ENCODE peak calls at places on chromosomes 16 and 17, in eight cellular contexts. One of them, this sample, is unnamed.

GRCh38 chr17:42337442-42337841 is 49.1 kb downstream of the STAT5A start:
- DNase-seq in GM12878: peak; percentile 94
- DNase-seq in aorta: no peak
- DNase-seq in neural progenitor cell: no peak
- DNase-seq in tibial artery: no peak
- DNase-seq in HepG2: no peak
- DNase-seq in GM23248: peak; percentile 98
- DNase-seq in H7: no peak
- DNase-seq in this sample: no peak

GRCh38 chr16:11133344-11133921 is 122.6 kb downstream of the SOCS1 start:
- DNase-seq in GM12878: no peak
- DNase-seq in aorta: peak; percentile 90
- DNase-seq in neural progenitor cell: no peak
- DNase-seq in tibial artery: peak; percentile 82
- DNase-seq in HepG2: peak; percentile 79
- DNase-seq in GM23248: peak; percentile 99
- DNase-seq in H7: no peak
- DNase-seq in this sample: peak; percentile 92

GRCh38 chr16:48576927-48577326 is 33.1 kb downstream of the N4BP1 start:
- DNase-seq in GM12878: no peak
- DNase-seq in aorta: no peak
- DNase-seq in neural progenitor cell: no peak
- DNase-seq in tibial artery: no peak
- DNase-seq in HepG2: peak; percentile 48
- DNase-seq in GM23248: peak; percentile 50
- DNase-seq in H7: no peak
- DNase-seq in this sample: no peak

GRCh38 chr17:44451016-44451415 is 52.2 kb downstream of the GPATCH8 start:
- DNase-seq in GM12878: no peak
- DNase-seq in aorta: no peak
- DNase-seq in neural progenitor cell: no peak
- DNase-seq in tibial artery: no peak
- DNase-seq in HepG2: no peak
- DNase-seq in GM23248: no peak
- DNase-seq in H7: no peak
- DNase-seq in this sample: no peak

GRCh38 chr17:2071024-2071385 is 16.1 kb downstream of the HIC1 start:
- DNase-seq in GM12878: no peak
- DNase-seq in aorta: peak; percentile 36
- DNase-seq in neural progenitor cell: no peak
- DNase-seq in tibial artery: no peak
- DNase-seq in HepG2: no peak
- DNase-seq in GM23248: no peak
- DNase-seq in H7: no peak
- DNase-seq in this sample: no peak

GRCh38 chr16:80968386-80969113 is 38.1 kb downstream of the CMC2 start:
- DNase-seq in GM12878: no peak
- DNase-seq in aorta: no peak
- DNase-seq in neural progenitor cell: no peak
- DNase-seq in tibial artery: no peak
- DNase-seq in HepG2: no peak
- DNase-seq in GM23248: peak; percentile 68
- DNase-seq in H7: no peak
- DNase-seq in this sample: no peak

GRCh38 chr17:5184284-5184683 is 7.4 kb downstream of the ZNF594 start:
- DNase-seq in GM12878: no peak
- DNase-seq in aorta: no peak
- DNase-seq in neural progenitor cell: no peak
- DNase-seq in tibial artery: no peak
- DNase-seq in HepG2: no peak
- DNase-seq in GM23248: no peak
- DNase-seq in H7: no peak
- DNase-seq in this sample: no peak

GRCh38 chr17:50087246-50087911 is 7.8 kb upstream of the PDK2 start:
- DNase-seq in GM12878: no peak
- DNase-seq in aorta: peak; percentile 89
- DNase-seq in neural progenitor cell: peak; percentile 79
- DNase-seq in tibial artery: peak; percentile 62
- DNase-seq in HepG2: peak; percentile 66
- DNase-seq in GM23248: peak; percentile 79
- DNase-seq in H7: peak; percentile 94
- DNase-seq in this sample: peak; percentile 74

GRCh38 chr16:12097523-12098428 is 121.2 kb downstream of the SNX29 start:
- DNase-seq in GM12878: no peak
- DNase-seq in aorta: peak; percentile 64
- DNase-seq in neural progenitor cell: peak; percentile 45
- DNase-seq in tibial artery: no peak
- DNase-seq in HepG2: peak; percentile 98
- DNase-seq in GM23248: peak; percentile 34
- DNase-seq in H7: no peak
- DNase-seq in this sample: peak; percentile 42

GRCh38 chr17:70169707-70170597 is 620 bp downstream of the KCNJ2 start:
- DNase-seq in GM12878: no peak
- DNase-seq in aorta: no peak
- DNase-seq in neural progenitor cell: no peak
- DNase-seq in tibial artery: no peak
- DNase-seq in HepG2: no peak
- DNase-seq in GM23248: peak; percentile 63
- DNase-seq in H7: no peak
- DNase-seq in this sample: no peak

GRCh38 chr16:65950211-65950610 is 416.3 kb upstream of the CDH5 start:
- DNase-seq in GM12878: no peak
- DNase-seq in aorta: no peak
- DNase-seq in neural progenitor cell: no peak
- DNase-seq in tibial artery: no peak
- DNase-seq in HepG2: no peak
- DNase-seq in GM23248: peak; percentile 12
- DNase-seq in H7: no peak
- DNase-seq in this sample: peak; percentile 30

DNA sequence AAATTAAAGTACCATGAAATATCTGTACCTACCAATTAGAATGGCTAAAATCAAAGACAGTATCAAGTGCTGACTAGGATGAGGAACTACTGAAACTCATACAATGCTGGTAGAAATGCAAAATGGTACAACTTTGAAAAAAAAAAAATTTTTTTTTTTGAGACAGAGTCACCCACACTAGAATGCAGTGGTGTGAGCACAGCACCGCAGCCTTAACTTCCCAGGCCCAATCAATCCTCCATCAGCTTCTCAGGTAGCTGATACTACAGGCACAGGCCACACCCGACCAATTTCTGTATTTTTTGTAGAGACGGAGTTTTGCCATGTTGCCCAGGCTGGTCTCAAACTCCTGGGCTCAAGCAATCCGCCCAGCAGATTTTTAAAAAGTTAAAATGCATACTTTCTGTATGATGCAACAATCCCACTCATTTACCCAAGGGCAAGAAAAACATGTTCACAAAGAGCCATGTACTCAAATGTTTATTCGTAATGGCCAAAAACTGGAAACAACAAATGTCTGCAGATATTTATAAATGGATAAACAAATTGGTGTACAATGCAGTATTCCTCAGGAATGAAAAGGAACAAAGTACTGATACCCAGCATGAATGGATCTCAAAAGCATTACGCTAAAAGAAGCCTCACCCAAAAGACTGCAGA is 8.7 kb downstream of the SMURF2 start:
- DNase-seq in GM12878: no peak
- DNase-seq in aorta: no peak
- DNase-seq in neural progenitor cell: no peak
- DNase-seq in tibial artery: no peak
- DNase-seq in HepG2: no peak
- DNase-seq in GM23248: peak; percentile 67
- DNase-seq in H7: no peak
- DNase-seq in this sample: no peak
- H3K4me3 ChIP-seq in GM12878: no peak overlapping the region
- H3K4me3 ChIP-seq in aorta: no peak overlapping the region
- H3K4me3 ChIP-seq in neural progenitor cell: no peak overlapping the region
- H3K4me3 ChIP-seq in tibial artery: no peak overlapping the region
- H3K4me3 ChIP-seq in HepG2: no peak overlapping the region
- H3K4me3 ChIP-seq in GM23248: peak overlapping the region; percentile 63
- H3K4me3 ChIP-seq in H7: no peak overlapping the region
- H3K4me3 ChIP-seq in this sample: no peak overlapping the region

DNA sequence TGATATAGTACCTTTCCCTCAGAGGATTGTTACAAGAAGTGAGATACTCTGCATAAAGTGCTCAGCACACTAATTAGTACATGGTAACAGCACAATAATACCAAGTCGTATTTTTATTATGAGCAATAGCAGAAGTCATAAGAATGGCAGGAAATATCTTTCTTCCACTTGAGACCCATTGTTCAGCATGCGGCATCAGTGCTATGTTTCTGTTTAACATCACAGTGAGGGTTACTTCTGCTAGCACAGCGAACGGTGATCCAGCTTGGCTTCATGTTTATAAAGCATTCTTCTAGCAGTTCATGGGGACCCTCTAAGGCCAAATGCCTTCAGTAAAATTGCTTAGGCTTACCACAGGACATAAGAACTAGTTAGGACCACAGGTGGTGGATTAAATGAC is 83.1 kb downstream of the MYO1D start:
- DNase-seq in GM12878: no peak
- DNase-seq in aorta: no peak
- DNase-seq in neural progenitor cell: no peak
- DNase-seq in tibial artery: no peak
- DNase-seq in HepG2: no peak
- DNase-seq in GM23248: no peak
- DNase-seq in H7: no peak
- DNase-seq in this sample: no peak
- H3K36me3 ChIP-seq in GM12878: no peaks in the 10 kb centered on the region
- H3K36me3 ChIP-seq in aorta: no peaks in the 10 kb centered on the region
- H3K36me3 ChIP-seq in neural progenitor cell: no peaks in the 10 kb centered on the region
- H3K36me3 ChIP-seq in tibial artery: no peaks in the 10 kb centered on the region
- H3K36me3 ChIP-seq in HepG2: no peaks in the 10 kb centered on the region
- H3K36me3 ChIP-seq in GM23248: no peaks in the 10 kb centered on the region
- H3K36me3 ChIP-seq in H7: no peaks in the 10 kb centered on the region
- H3K36me3 ChIP-seq in this sample: no peaks in the 10 kb centered on the region

DNA sequence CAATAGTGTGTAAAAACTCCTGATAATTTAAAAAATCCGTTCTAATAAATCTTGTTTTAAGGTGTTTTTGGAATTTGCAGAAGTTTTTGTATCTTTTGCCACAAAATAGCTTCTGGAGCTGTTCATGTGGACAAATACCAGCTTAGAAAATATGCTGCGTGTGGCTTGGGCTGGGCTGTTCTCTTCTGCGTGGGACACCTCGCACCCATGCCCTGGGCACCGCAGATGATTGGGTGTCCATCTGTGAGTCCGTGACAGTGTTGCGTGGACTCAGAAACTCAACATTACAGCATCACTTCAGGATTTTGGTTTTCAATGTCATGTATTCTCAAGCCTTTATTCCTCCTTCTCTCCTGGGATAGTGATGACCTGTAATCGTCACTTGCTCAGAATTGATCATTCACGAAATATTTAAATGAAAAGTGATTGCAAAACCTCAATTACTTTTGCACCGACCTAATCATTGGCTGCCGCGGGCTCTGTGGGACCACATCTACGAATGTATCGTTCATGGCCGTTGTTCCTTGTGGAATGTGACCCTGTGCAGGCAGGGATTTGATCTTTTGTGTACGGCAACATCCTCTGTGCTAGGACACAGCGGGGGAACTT is 210.3 kb upstream of the FOXF1 start:
- DNase-seq in GM12878: no peak
- DNase-seq in aorta: no peak
- DNase-seq in neural progenitor cell: peak; percentile 12
- DNase-seq in tibial artery: no peak
- DNase-seq in HepG2: no peak
- DNase-seq in GM23248: no peak
- DNase-seq in H7: no peak
- DNase-seq in this sample: no peak
- H3K27me3 ChIP-seq in GM12878: peaks cover 13% of the 10 kb centered on the region
- H3K27me3 ChIP-seq in aorta: no peaks in the 10 kb centered on the region
- H3K27me3 ChIP-seq in neural progenitor cell: peaks cover 45% of the 10 kb centered on the region
- H3K27me3 ChIP-seq in tibial artery: no peaks in the 10 kb centered on the region
- H3K27me3 ChIP-seq in HepG2: peaks cover 86% of the 10 kb centered on the region
- H3K27me3 ChIP-seq in GM23248: peaks cover 59% of the 10 kb centered on the region
- H3K27me3 ChIP-seq in H7: peaks cover 5% of the 10 kb centered on the region
- H3K27me3 ChIP-seq in this sample: no peaks in the 10 kb centered on the region

DNA sequence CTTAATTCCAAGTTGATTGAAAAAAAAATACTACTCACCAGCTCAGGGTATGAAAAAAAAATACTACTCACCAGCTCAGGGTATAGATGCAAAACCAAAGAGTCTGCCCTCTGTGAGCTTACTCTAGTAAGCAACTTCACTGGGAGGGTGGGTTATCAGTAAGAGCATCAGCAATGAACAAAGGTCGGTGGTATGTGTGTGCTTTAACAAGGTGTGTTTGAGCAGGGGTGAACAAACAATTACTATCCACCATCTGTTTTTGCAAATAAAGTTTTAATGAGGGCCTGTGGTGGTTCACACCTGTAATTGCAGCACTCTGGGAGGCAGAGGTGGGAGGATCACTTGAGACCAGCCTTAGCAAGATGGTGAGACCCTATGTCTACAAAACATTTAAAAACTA is 20.0 kb downstream of the NUFIP2 start:
- DNase-seq in GM12878: no peak
- DNase-seq in aorta: no peak
- DNase-seq in neural progenitor cell: no peak
- DNase-seq in tibial artery: no peak
- DNase-seq in HepG2: peak; percentile 68
- DNase-seq in GM23248: no peak
- DNase-seq in H7: no peak
- DNase-seq in this sample: no peak
- H3K4me3 ChIP-seq in GM12878: no peak overlapping the region
- H3K4me3 ChIP-seq in aorta: no peak overlapping the region
- H3K4me3 ChIP-seq in neural progenitor cell: no peak overlapping the region
- H3K4me3 ChIP-seq in tibial artery: no peak overlapping the region
- H3K4me3 ChIP-seq in HepG2: no peak overlapping the region
- H3K4me3 ChIP-seq in GM23248: no peak overlapping the region
- H3K4me3 ChIP-seq in H7: no peak overlapping the region
- H3K4me3 ChIP-seq in this sample: no peak overlapping the region

DNA sequence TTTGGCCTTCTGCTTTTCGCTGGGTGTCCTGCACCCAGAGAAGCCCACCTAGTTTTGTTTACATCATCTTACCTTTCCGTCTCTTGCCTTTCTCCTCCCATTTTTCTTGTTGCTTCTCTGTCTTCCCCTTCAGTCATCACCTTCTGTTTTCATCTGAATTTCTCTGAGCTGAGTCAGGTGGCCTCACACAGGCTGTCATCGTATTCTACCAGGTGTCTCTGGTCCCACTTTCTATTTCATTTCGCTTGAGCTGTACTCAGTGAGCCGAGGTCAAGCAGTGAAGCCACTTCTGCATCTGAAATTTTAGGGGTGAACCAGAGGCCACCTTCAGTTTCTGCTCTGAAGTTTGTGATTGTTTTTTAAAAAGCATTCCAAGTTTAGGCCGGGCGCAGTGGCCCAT is 9.7 kb downstream of the CRAMP1 start:
- DNase-seq in GM12878: no peak
- DNase-seq in aorta: no peak
- DNase-seq in neural progenitor cell: no peak
- DNase-seq in tibial artery: no peak
- DNase-seq in HepG2: no peak
- DNase-seq in GM23248: no peak
- DNase-seq in H7: no peak
- DNase-seq in this sample: no peak
- H3K36me3 ChIP-seq in GM12878: peaks cover 5% of the 10 kb centered on the region
- H3K36me3 ChIP-seq in aorta: no peaks in the 10 kb centered on the region
- H3K36me3 ChIP-seq in neural progenitor cell: no peaks in the 10 kb centered on the region
- H3K36me3 ChIP-seq in tibial artery: peaks cover 6% of the 10 kb centered on the region
- H3K36me3 ChIP-seq in HepG2: peaks cover 19% of the 10 kb centered on the region
- H3K36me3 ChIP-seq in GM23248: no peaks in the 10 kb centered on the region
- H3K36me3 ChIP-seq in H7: peaks cover 3% of the 10 kb centered on the region
- H3K36me3 ChIP-seq in this sample: peaks cover 53% of the 10 kb centered on the region